ENCODE peak calls at places on chromosomes 1 and 21, in five cellular contexts. One of them, this sample, is unnamed.

GRCh38 chr1:207031632-207032258 is 811 bp downstream of the C1orf116 start:
- DNase-seq in T-helper 1 cell: no peak
- DNase-seq in stimulated activated CD4-positive, alpha-beta T cell treated with anti-CD3 and anti-CD28 coated beads, TNF-alpha, amount 100 ng/mL, for 1 hour: no peak
- DNase-seq in effector memory CD4-positive, alpha-beta T cell: no peak
- DNase-seq in posterior vena cava: no peak
- DNase-seq in this sample: no peak

GRCh38 chr1:55781944-55782482 is 566.8 kb upstream of the USP24 start:
- DNase-seq in T-helper 1 cell: no peak
- DNase-seq in stimulated activated CD4-positive, alpha-beta T cell treated with anti-CD3 and anti-CD28 coated beads, TNF-alpha, amount 100 ng/mL, for 1 hour: no peak
- DNase-seq in effector memory CD4-positive, alpha-beta T cell: no peak
- DNase-seq in posterior vena cava: no peak
- DNase-seq in this sample: no peak

GRCh38 chr1:20165522-20165951 is 20.4 kb upstream of the UBXN10 start:
- DNase-seq in T-helper 1 cell: no peak
- DNase-seq in stimulated activated CD4-positive, alpha-beta T cell treated with anti-CD3 and anti-CD28 coated beads, TNF-alpha, amount 100 ng/mL, for 1 hour: no peak
- DNase-seq in effector memory CD4-positive, alpha-beta T cell: no peak
- DNase-seq in posterior vena cava: no peak
- DNase-seq in this sample: no peak

GRCh38 chr1:33468559-33468958 is 3.9 kb upstream of the ZSCAN20 start:
- DNase-seq in T-helper 1 cell: no peak
- DNase-seq in stimulated activated CD4-positive, alpha-beta T cell treated with anti-CD3 and anti-CD28 coated beads, TNF-alpha, amount 100 ng/mL, for 1 hour: no peak
- DNase-seq in effector memory CD4-positive, alpha-beta T cell: no peak
- DNase-seq in posterior vena cava: no peak
- DNase-seq in this sample: no peak

GRCh38 chr1:204958325-204959307 is 84.4 kb upstream of the CNTN2 start:
- DNase-seq in T-helper 1 cell: no peak
- DNase-seq in stimulated activated CD4-positive, alpha-beta T cell treated with anti-CD3 and anti-CD28 coated beads, TNF-alpha, amount 100 ng/mL, for 1 hour: no peak
- DNase-seq in effector memory CD4-positive, alpha-beta T cell: no peak
- DNase-seq in posterior vena cava: no peak
- DNase-seq in this sample: no peak

GRCh38 chr1:241775021-241775420 is 73.0 kb upstream of the EXO1 start:
- DNase-seq in T-helper 1 cell: no peak
- DNase-seq in stimulated activated CD4-positive, alpha-beta T cell treated with anti-CD3 and anti-CD28 coated beads, TNF-alpha, amount 100 ng/mL, for 1 hour: no peak
- DNase-seq in effector memory CD4-positive, alpha-beta T cell: no peak
- DNase-seq in posterior vena cava: no peak
- DNase-seq in this sample: no peak

GRCh38 chr1:76238094-76238551 is 163.6 kb downstream of the ST6GALNAC3 start:
- DNase-seq in T-helper 1 cell: no peak
- DNase-seq in stimulated activated CD4-positive, alpha-beta T cell treated with anti-CD3 and anti-CD28 coated beads, TNF-alpha, amount 100 ng/mL, for 1 hour: no peak
- DNase-seq in effector memory CD4-positive, alpha-beta T cell: no peak
- DNase-seq in posterior vena cava: no peak
- DNase-seq in this sample: no peak

GRCh38 chr1:209355415-209355814 is 228.1 kb upstream of the CAMK1G start:
- DNase-seq in T-helper 1 cell: no peak
- DNase-seq in stimulated activated CD4-positive, alpha-beta T cell treated with anti-CD3 and anti-CD28 coated beads, TNF-alpha, amount 100 ng/mL, for 1 hour: no peak
- DNase-seq in effector memory CD4-positive, alpha-beta T cell: no peak
- DNase-seq in posterior vena cava: no peak
- DNase-seq in this sample: no peak

GRCh38 chr1:47782414-47783165 is 214.6 kb downstream of the TRABD2B start:
- DNase-seq in T-helper 1 cell: no peak
- DNase-seq in stimulated activated CD4-positive, alpha-beta T cell treated with anti-CD3 and anti-CD28 coated beads, TNF-alpha, amount 100 ng/mL, for 1 hour: no peak
- DNase-seq in effector memory CD4-positive, alpha-beta T cell: no peak
- DNase-seq in posterior vena cava: no peak
- DNase-seq in this sample: no peak

GRCh38 chr1:180636138-180636537 is 4.3 kb downstream of the XPR1 start:
- DNase-seq in T-helper 1 cell: no peak
- DNase-seq in stimulated activated CD4-positive, alpha-beta T cell treated with anti-CD3 and anti-CD28 coated beads, TNF-alpha, amount 100 ng/mL, for 1 hour: no peak
- DNase-seq in effector memory CD4-positive, alpha-beta T cell: no peak
- DNase-seq in posterior vena cava: no peak
- DNase-seq in this sample: no peak

GRCh38 chr1:225697437-225697836 is 44.5 kb upstream of the ENAH start:
- DNase-seq in T-helper 1 cell: no peak
- DNase-seq in stimulated activated CD4-positive, alpha-beta T cell treated with anti-CD3 and anti-CD28 coated beads, TNF-alpha, amount 100 ng/mL, for 1 hour: no peak
- DNase-seq in effector memory CD4-positive, alpha-beta T cell: no peak
- DNase-seq in posterior vena cava: no peak
- DNase-seq in this sample: no peak

GRCh38 chr1:50976111-50976889 is 6.3 kb downstream of the CDKN2C start:
- DNase-seq in T-helper 1 cell: no peak
- DNase-seq in stimulated activated CD4-positive, alpha-beta T cell treated with anti-CD3 and anti-CD28 coated beads, TNF-alpha, amount 100 ng/mL, for 1 hour: no peak
- DNase-seq in effector memory CD4-positive, alpha-beta T cell: no peak
- DNase-seq in posterior vena cava: no peak
- DNase-seq in this sample: no peak

GRCh38 chr21:16842716-16843115 is 670.1 kb upstream of the CXADR start:
- DNase-seq in T-helper 1 cell: no peak
- DNase-seq in stimulated activated CD4-positive, alpha-beta T cell treated with anti-CD3 and anti-CD28 coated beads, TNF-alpha, amount 100 ng/mL, for 1 hour: no peak
- DNase-seq in effector memory CD4-positive, alpha-beta T cell: no peak
- DNase-seq in posterior vena cava: no peak
- DNase-seq in this sample: no peak

GRCh38 chr1:18682375-18682774 is 51.7 kb downstream of the PAX7 start:
- DNase-seq in T-helper 1 cell: no peak
- DNase-seq in stimulated activated CD4-positive, alpha-beta T cell treated with anti-CD3 and anti-CD28 coated beads, TNF-alpha, amount 100 ng/mL, for 1 hour: no peak
- DNase-seq in effector memory CD4-positive, alpha-beta T cell: no peak
- DNase-seq in posterior vena cava: no peak
- DNase-seq in this sample: no peak

GRCh38 chr1:228830954-228831481 is 95.7 kb downstream of the RHOU start:
- DNase-seq in T-helper 1 cell: no peak
- DNase-seq in stimulated activated CD4-positive, alpha-beta T cell treated with anti-CD3 and anti-CD28 coated beads, TNF-alpha, amount 100 ng/mL, for 1 hour: no peak
- DNase-seq in effector memory CD4-positive, alpha-beta T cell: no peak
- DNase-seq in posterior vena cava: no peak
- DNase-seq in this sample: no peak

GRCh38 chr1:216562383-216562782 is 139.1 kb upstream of the USH2A start:
- DNase-seq in T-helper 1 cell: no peak
- DNase-seq in stimulated activated CD4-positive, alpha-beta T cell treated with anti-CD3 and anti-CD28 coated beads, TNF-alpha, amount 100 ng/mL, for 1 hour: no peak
- DNase-seq in effector memory CD4-positive, alpha-beta T cell: no peak
- DNase-seq in posterior vena cava: no peak
- DNase-seq in this sample: no peak

GRCh38 chr1:93448983-93449805 is 1.3 kb downstream of the FNBP1L start:
- DNase-seq in T-helper 1 cell: no peak
- DNase-seq in stimulated activated CD4-positive, alpha-beta T cell treated with anti-CD3 and anti-CD28 coated beads, TNF-alpha, amount 100 ng/mL, for 1 hour: no peak
- DNase-seq in effector memory CD4-positive, alpha-beta T cell: no peak
- DNase-seq in posterior vena cava: no peak
- DNase-seq in this sample: no peak

GRCh38 chr1:208431721-208432120 is 187.5 kb upstream of the PLXNA2 start:
- DNase-seq in T-helper 1 cell: no peak
- DNase-seq in stimulated activated CD4-positive, alpha-beta T cell treated with anti-CD3 and anti-CD28 coated beads, TNF-alpha, amount 100 ng/mL, for 1 hour: no peak
- DNase-seq in effector memory CD4-positive, alpha-beta T cell: no peak
- DNase-seq in posterior vena cava: no peak
- DNase-seq in this sample: no peak

GRCh38 chr1:52659356-52659755 is 26.4 kb downstream of the SHISAL2A start:
- DNase-seq in T-helper 1 cell: no peak
- DNase-seq in stimulated activated CD4-positive, alpha-beta T cell treated with anti-CD3 and anti-CD28 coated beads, TNF-alpha, amount 100 ng/mL, for 1 hour: no peak
- DNase-seq in effector memory CD4-positive, alpha-beta T cell: no peak
- DNase-seq in posterior vena cava: no peak
- DNase-seq in this sample: no peak

GRCh38 chr1:6348511-6349191 is 44.9 kb downstream of the ACOT7 start:
- DNase-seq in T-helper 1 cell: peak; percentile 38
- DNase-seq in stimulated activated CD4-positive, alpha-beta T cell treated with anti-CD3 and anti-CD28 coated beads, TNF-alpha, amount 100 ng/mL, for 1 hour: peak; percentile 24
- DNase-seq in effector memory CD4-positive, alpha-beta T cell: peak; percentile 40
- DNase-seq in posterior vena cava: no peak
- DNase-seq in this sample: no peak

GRCh38 chr1:167052389-167052788 is 37.8 kb downstream of the GPA33 start:
- DNase-seq in T-helper 1 cell: no peak
- DNase-seq in stimulated activated CD4-positive, alpha-beta T cell treated with anti-CD3 and anti-CD28 coated beads, TNF-alpha, amount 100 ng/mL, for 1 hour: no peak
- DNase-seq in effector memory CD4-positive, alpha-beta T cell: no peak
- DNase-seq in posterior vena cava: no peak
- DNase-seq in this sample: no peak

GRCh38 chr1:100622037-100622436 is 84.1 kb downstream of the GPR88 start:
- DNase-seq in T-helper 1 cell: no peak
- DNase-seq in stimulated activated CD4-positive, alpha-beta T cell treated with anti-CD3 and anti-CD28 coated beads, TNF-alpha, amount 100 ng/mL, for 1 hour: no peak
- DNase-seq in effector memory CD4-positive, alpha-beta T cell: no peak
- DNase-seq in posterior vena cava: no peak
- DNase-seq in this sample: no peak

GRCh38 chr1:48526045-48526714 is 54.2 kb upstream of the SPATA6 start:
- DNase-seq in T-helper 1 cell: no peak
- DNase-seq in stimulated activated CD4-positive, alpha-beta T cell treated with anti-CD3 and anti-CD28 coated beads, TNF-alpha, amount 100 ng/mL, for 1 hour: no peak
- DNase-seq in effector memory CD4-positive, alpha-beta T cell: no peak
- DNase-seq in posterior vena cava: no peak
- DNase-seq in this sample: no peak

GRCh38 chr1:175830500-175830899 is 87.1 kb upstream of the TNR start:
- DNase-seq in T-helper 1 cell: no peak
- DNase-seq in stimulated activated CD4-positive, alpha-beta T cell treated with anti-CD3 and anti-CD28 coated beads, TNF-alpha, amount 100 ng/mL, for 1 hour: no peak
- DNase-seq in effector memory CD4-positive, alpha-beta T cell: no peak
- DNase-seq in posterior vena cava: no peak
- DNase-seq in this sample: no peak

GRCh38 chr1:53572061-53572801 is 113.0 kb downstream of the DMRTB1 start:
- DNase-seq in T-helper 1 cell: no peak
- DNase-seq in stimulated activated CD4-positive, alpha-beta T cell treated with anti-CD3 and anti-CD28 coated beads, TNF-alpha, amount 100 ng/mL, for 1 hour: no peak
- DNase-seq in effector memory CD4-positive, alpha-beta T cell: no peak
- DNase-seq in posterior vena cava: peak; percentile 72
- DNase-seq in this sample: no peak

GRCh38 chr1:208231929-208232360 is 12.2 kb downstream of the PLXNA2 start:
- DNase-seq in T-helper 1 cell: no peak
- DNase-seq in stimulated activated CD4-positive, alpha-beta T cell treated with anti-CD3 and anti-CD28 coated beads, TNF-alpha, amount 100 ng/mL, for 1 hour: no peak
- DNase-seq in effector memory CD4-positive, alpha-beta T cell: no peak
- DNase-seq in posterior vena cava: peak; percentile 60
- DNase-seq in this sample: no peak

GRCh38 chr1:95957748-95958147 is 723.7 kb downstream of the RWDD3 start:
- DNase-seq in T-helper 1 cell: no peak
- DNase-seq in stimulated activated CD4-positive, alpha-beta T cell treated with anti-CD3 and anti-CD28 coated beads, TNF-alpha, amount 100 ng/mL, for 1 hour: no peak
- DNase-seq in effector memory CD4-positive, alpha-beta T cell: no peak
- DNase-seq in posterior vena cava: no peak
- DNase-seq in this sample: no peak

GRCh38 chr1:67394548-67394947 is 35.7 kb downstream of the SERBP1 start:
- DNase-seq in T-helper 1 cell: no peak
- DNase-seq in stimulated activated CD4-positive, alpha-beta T cell treated with anti-CD3 and anti-CD28 coated beads, TNF-alpha, amount 100 ng/mL, for 1 hour: no peak
- DNase-seq in effector memory CD4-positive, alpha-beta T cell: no peak
- DNase-seq in posterior vena cava: no peak
- DNase-seq in this sample: no peak

GRCh38 chr1:186882372-186883134 is 53.8 kb downstream of the PLA2G4A start:
- DNase-seq in T-helper 1 cell: no peak
- DNase-seq in stimulated activated CD4-positive, alpha-beta T cell treated with anti-CD3 and anti-CD28 coated beads, TNF-alpha, amount 100 ng/mL, for 1 hour: no peak
- DNase-seq in effector memory CD4-positive, alpha-beta T cell: no peak
- DNase-seq in posterior vena cava: no peak
- DNase-seq in this sample: no peak

This sample was measured in activated naive CD8-positive, alpha-beta T cell treated with anti-CD3 and anti-CD28 coated beads, Interleukin-2, amount 50 U/mL, for 16 hours.